ENCODE peak calls at places on chromosomes 1 and 21, in seven cellular contexts. C is activated T-cell treated with anti-CD3 and anti-CD28 coated beads, Interleukin-2, amount 50 U/mL, for 72 hours; N is effector CD4-positive, alpha-beta T cell; P is activated T-helper 1 cell treated with anti-CD3 and anti-CD28 coated beads, Interleukin-2, amount 50 U/mL, for 16 hours; I is glomerular endothelial cell; Y is activated CD4-positive, CD25-positive, alpha-beta regulatory T cell treated with anti-CD3 and anti-CD28 coated beads, Interleukin-2, amount 50 U/mL, for 72 hours; V is A172. T is an unnamed sample.

GRCh38 chr1:244207042-244207934 is 156.2 kb downstream of the ZBTB18 start:
- DNase-seq in Y (no peak), P (no peak), I (no peak), N (no peak), V (no peak), C (no peak), T (no peak)

GRCh38 chr21:42659416-42660117 is 6.1 kb downstream of the PDE9A start:
- DNase-seq in I (no peak), N (no peak), P (no peak), C (no peak), V (no peak), Y (no peak), T (no peak)

GRCh38 chr1:78355646-78356045 is 135.1 kb upstream of the PTGFR start:
- DNase-seq in N (no peak), V (no peak), I (no peak), Y (no peak), P (no peak), C (no peak), T (no peak)

GRCh38 chr1:229342902-229343587 is at the start of gene CCSAP:
- DNase-seq in Y (peak; percentile 58), I (no peak), V (peak; percentile 38), N (peak; percentile 48), P (peak; percentile 35), C (peak; percentile 68), T (no peak)

GRCh38 chr1:2091611-2092604 is 41.7 kb downstream of the PRKCZ start:
- DNase-seq in P (peak; percentile 8), C (peak; percentile 51), V (no peak), I (no peak), Y (peak; percentile 49), N (peak; percentile 33), T (peak; percentile 50)

GRCh38 chr1:193060938-193061337 is 1.5 kb downstream of the RO60 start:
- DNase-seq in C (no peak), P (no peak), Y (no peak), V (no peak), I (no peak), N (no peak), T (no peak)

GRCh38 chr1:9985001-9985400 is 12.0 kb upstream of the RBP7 start:
- DNase-seq in I (no peak), P (no peak), N (no peak), Y (no peak), V (no peak), C (no peak), T (no peak)

GRCh38 chr1:75469586-75470173 is 141.2 kb downstream of the SLC44A5 start:
- DNase-seq in P (no peak), Y (no peak), C (no peak), N (no peak), I (no peak), V (no peak), T (no peak)

GRCh38 chr1:30083800-30084464 is 639.5 kb downstream of the MATN1 start:
- DNase-seq in V (peak; percentile 70), N (no peak), I (peak; percentile 44), C (no peak), Y (no peak), P (no peak), T (no peak)

GRCh38 chr1:7103322-7104052 is 318.2 kb downstream of the CAMTA1 start:
- DNase-seq in N (no peak), V (no peak), I (no peak), C (no peak), P (no peak), Y (no peak), T (no peak)